ENCODE peak calls at places on chromosome 17, in six cellular contexts. Y is activated CD8-positive, alpha-beta memory T cell treated with anti-CD3 and anti-CD28 coated beads, Interleukin-2, amount 10 ng/mL, durations not matched to agents 7 days and 5 days; X is activated CD4-positive, alpha-beta T cell treated with anti-CD3 and anti-CD28 coated beads, Interleukin-2, amount 50 U/mL, for 1 hour; A is foreskin melanocyte; T is HT1080; M is stimulated activated CD4-positive, alpha-beta T cell treated with anti-CD3 and anti-CD28 coated beads, Interleukin-12 subunit alpha, Interleukin-12 subunit beta, amount 100 ng/mL, for 4 hours. G is an unnamed sample.

GRCh38 chr17:68290268-68290954 is 516 bp downstream of the SLC16A6 start:
- DNase-seq in M (peak; percentile 46), Y (peak; percentile 76), A (no peak), X (peak; percentile 53), T (no peak), G (peak; percentile 69)

GRCh38 chr17:66684716-66685115 is 150.2 kb upstream of the CACNG5 start:
- DNase-seq in M (no peak), Y (no peak), T (no peak), X (no peak), A (no peak), G (peak; percentile 2)

GRCh38 chr17:38673714-38674012 is 1.1 kb downstream of the EPOP start:
- DNase-seq in T (no peak), A (no peak), X (no peak), M (no peak), Y (no peak), G (no peak)

GRCh38 chr17:74245145-74245817 is 28.8 kb upstream of the DNAI2 start:
- DNase-seq in M (no peak), A (peak; percentile 73), X (no peak), Y (no peak), T (no peak), G (no peak)

GRCh38 chr17:67629963-67630320 is 87.8 kb upstream of the NOL11 start:
- DNase-seq in T (peak; percentile 36), M (no peak), Y (no peak), X (no peak), A (peak; percentile 46), G (no peak)

GRCh38 chr17:337453-337852 is 15.2 kb downstream of the RPH3AL start:
- DNase-seq in M (no peak), T (no peak), Y (no peak), A (no peak), X (no peak), G (no peak)

GRCh38 chr17:39623356-39623950 is 3.3 kb upstream of the PPP1R1B start:
- DNase-seq in A (peak; percentile 79), M (peak; percentile 86), X (peak; percentile 87), Y (peak; percentile 91), T (peak; percentile 66), G (peak; percentile 88)

GRCh38 chr17:29390856-29391631 is 881 bp downstream of the TAOK1 start:
- DNase-seq in Y (peak; percentile 50), T (peak; percentile 21), M (no peak), X (no peak), A (no peak), G (peak; percentile 18)

GRCh38 chr17:11251561-11252107 is 10.6 kb downstream of the SHISA6 start:
- DNase-seq in A (no peak), M (no peak), X (no peak), T (peak; percentile 12), Y (no peak), G (no peak)

GRCh38 chr17:72560303-72561247 is 439.8 kb downstream of the SOX9 start:
- DNase-seq in Y (peak; percentile 60), T (peak; percentile 45), M (peak; percentile 13), A (no peak), X (peak; percentile 30), G (peak; percentile 61)

GRCh38 chr17:82737981-82738877 is 2.8 kb downstream of the FN3K start:
- DNase-seq in M (no peak), Y (no peak), T (no peak), A (peak; percentile 56), X (no peak), G (no peak)

GRCh38 chr17:2124391-2124790 is 69.5 kb downstream of the HIC1 start:
- DNase-seq in X (no peak), A (no peak), M (no peak), Y (no peak), T (no peak), G (no peak)

GRCh38 chr17:77101521-77102410 is 39.0 kb upstream of the SEC14L1 start:
- DNase-seq in X (no peak), M (no peak), T (no peak), Y (no peak), A (no peak), G (no peak)

GRCh38 chr17:62626719-62627218 is 701 bp upstream of the MRC2 start:
- DNase-seq in X (no peak), T (peak; percentile 62), Y (no peak), M (no peak), A (no peak), G (no peak)

GRCh38 chr17:81027038-81027437 is 7.9 kb upstream of the BAIAP2 start:
- DNase-seq in Y (no peak), T (no peak), A (no peak), M (no peak), X (no peak), G (no peak)

GRCh38 chr17:62808576-62808970 is 459 bp upstream of the MARCHF10 start:
- DNase-seq in A (no peak), M (no peak), Y (no peak), X (no peak), T (no peak), G (no peak)

GRCh38 chr17:72714357-72714966 is 378.0 kb downstream of the SLC39A11 start:
- DNase-seq in X (no peak), M (no peak), Y (no peak), A (no peak), T (no peak), G (no peak)

GRCh38 chr17:27950995-27951394 is 57.8 kb upstream of the LYRM9 start:
- DNase-seq in T (no peak), A (peak; percentile 99), Y (no peak), X (no peak), M (no peak), G (no peak)

GRCh38 chr17:81076097-81076754 is 41.3 kb downstream of the BAIAP2 start:
- DNase-seq in Y (no peak), M (no peak), A (no peak), T (no peak), X (no peak), G (no peak)

GRCh38 chr17:81420769-81421462 is 25.7 kb downstream of the BAHCC1 start:
- DNase-seq in M (no peak), X (no peak), A (no peak), Y (no peak), T (no peak), G (no peak)

GRCh38 chr17:14169901-14170300 is 66.8 kb downstream of the CDRT15 start:
- DNase-seq in X (no peak), A (no peak), Y (no peak), T (no peak), M (no peak), G (no peak)

GRCh38 chr17:17344507-17345293 is 41.5 kb downstream of the NT5M start:
- DNase-seq in T (no peak), Y (no peak), X (no peak), M (no peak), A (no peak), G (no peak)

GRCh38 chr17:1413281-1413791 is 13.3 kb upstream of the YWHAE start:
- DNase-seq in T (peak; percentile 77), M (no peak), A (peak; percentile 35), Y (no peak), X (no peak), G (no peak)

GRCh38 chr17:46984892-46985291 is 5.8 kb upstream of the RPRML start:
- DNase-seq in X (no peak), Y (no peak), A (no peak), M (no peak), T (no peak), G (no peak)

GRCh38 chr17:57691939-57692338 is 53.2 kb downstream of the CCDC182 start:
- DNase-seq in Y (no peak), M (no peak), A (no peak), T (no peak), X (no peak), G (no peak)

GRCh38 chr17:45313927-45314760 is 2.7 kb downstream of the MAP3K14 start:
- DNase-seq in M (no peak), A (no peak), Y (no peak), T (no peak), X (no peak), G (no peak)

GRCh38 chr17:79808763-79809529 is 12.1 kb upstream of the CBX8 start:
- DNase-seq in M (no peak), A (no peak), Y (no peak), T (peak; percentile 36), X (no peak), G (no peak)

GRCh38 chr17:32854834-32855389 is 22.0 kb downstream of the MYO1D start:
- DNase-seq in Y (no peak), X (no peak), A (no peak), M (no peak), T (no peak), G (no peak)

GRCh38 chr17:5864910-5865657 is 205.1 kb upstream of the WSCD1 start:
- DNase-seq in X (no peak), T (no peak), Y (peak; percentile 15), M (no peak), A (no peak), G (no peak)

GRCh38 chr17:9900019-9900594 is 5.0 kb downstream of the RCVRN start:
- DNase-seq in M (no peak), Y (no peak), X (no peak), A (no peak), T (no peak), G (no peak)

GRCh38 chr17:12998461-12998860 is 19.4 kb downstream of the ELAC2 start:
- DNase-seq in X (no peak), A (no peak), Y (no peak), M (no peak), T (no peak), G (no peak)

GRCh38 chr17:27226611-27227234 is 67.2 kb upstream of the WSB1 start:
- DNase-seq in T (peak; percentile 56), Y (no peak), M (no peak), A (no peak), X (no peak), G (no peak)

GRCh38 chr17:40663252-40663651 is 1.7 kb downstream of the KRT222 start:
- DNase-seq in X (no peak), Y (no peak), A (no peak), M (no peak), T (no peak), G (no peak)

GRCh38 chr17:41528959-41529353 is 848 bp upstream of the KRT19 start:
- DNase-seq in X (no peak), T (no peak), M (no peak), A (no peak), Y (no peak), G (no peak)

GRCh38 chr17:35025541-35025940 is 38.0 kb downstream of the RFFL start:
- DNase-seq in T (no peak), A (no peak), M (no peak), X (no peak), Y (no peak), G (no peak)

GRCh38 chr17:66633322-66633965 is 201.5 kb upstream of the CACNG5 start:
- DNase-seq in T (peak; percentile 29), A (no peak), Y (peak; percentile 76), X (no peak), M (peak; percentile 7), G (peak; percentile 57)

GRCh38 chr17:20203761-20204263 is 194.7 kb downstream of the SPECC1 start:
- DNase-seq in X (no peak), A (peak; percentile 58), T (no peak), M (no peak), Y (no peak), G (no peak)

GRCh38 chr17:57221366-57222350 is 34.7 kb upstream of the MSI2 start:
- DNase-seq in Y (no peak), A (no peak), M (no peak), X (no peak), T (no peak), G (no peak)